ENCODE peak calls at places on chromosomes 7 and 10, in six cellular contexts. B is activated T-cell treated with anti-CD3 and anti-CD28 coated beads for 1 hour, S is fibroblast of lung, U is HuH-7, D is HT1080, G is chondrocyte. V is an unnamed sample.

GRCh38 chr10:35554036-35554435 is 51.1 kb upstream of the GJD4 start:
- DNase-seq in G (no peak), U (no peak), D (no peak), B (no peak), S (no peak), V (no peak)

GRCh38 chr10:128922172-128922571 is 544.9 kb upstream of the MGMT start:
- DNase-seq in G (no peak), S (peak), U (no peak), D (no peak), B (no peak), V (no peak)

GRCh38 chr10:98572594-98572993 is 125.9 kb upstream of the HPS1 start:
- DNase-seq in D (peak), U (no peak), S (no peak), B (no peak), G (no peak), V (no peak)

GRCh38 chr7:94472608-94473007 is 37.0 kb upstream of the CASD1 start:
- DNase-seq in G (no peak), D (no peak), B (no peak), S (no peak), U (no peak), V (no peak)

GRCh38 chr7:157620616-157621015 is 283.8 kb downstream of the DNAJB6 start:
- DNase-seq in G (no peak), B (no peak), D (no peak), S (no peak), U (no peak), V (no peak)

GRCh38 chr10:4034907-4035581 is 250.0 kb upstream of the KLF6 start:
- DNase-seq in S (peak), G (no peak), B (no peak), D (no peak), U (no peak), V (peak)

GRCh38 chr10:116905845-116906210 is 56.5 kb downstream of the ENO4 start:
- DNase-seq in B (no peak), D (no peak), S (no peak), U (no peak), G (no peak), V (no peak)

GRCh38 chr7:150974468-150975391 is 3.4 kb downstream of the KCNH2 start:
- DNase-seq in S (peak), G (no peak), B (peak), U (peak), D (no peak), V (peak)

GRCh38 chr7:128888756-128889095 is 21.8 kb downstream of the KCP start:
- DNase-seq in D (no peak), S (no peak), G (peak), B (no peak), U (no peak), V (no peak)

GRCh38 chr7:108723343-108723957 is 153.8 kb downstream of the DNAJB9 start:
- DNase-seq in D (no peak), G (no peak), B (no peak), U (no peak), S (no peak), V (no peak)

GRCh38 chr7:79770053-79770452 is 316.6 kb upstream of the MAGI2 start:
- DNase-seq in S (peak), G (no peak), B (no peak), U (no peak), D (no peak), V (no peak)

GRCh38 chr10:50291261-50291850 is 40.0 kb upstream of the ASAH2 start:
- DNase-seq in D (no peak), B (no peak), U (no peak), G (no peak), S (peak), V (peak)

GRCh38 chr7:7489546-7489945 is 46.1 kb downstream of the COL28A1 start:
- DNase-seq in D (no peak), G (no peak), U (no peak), B (no peak), S (peak), V (peak)

GRCh38 chr7:96297873-96298272 is 24.0 kb downstream of the SLC25A13 start:
- DNase-seq in D (no peak), S (no peak), B (no peak), U (no peak), G (no peak), V (no peak)

GRCh38 chr10:129940617-129941198 is 23.4 kb downstream of the EBF3 start:
- DNase-seq in G (no peak), U (no peak), S (no peak), B (no peak), D (no peak), V (no peak)

GRCh38 chr10:17216901-17217395 is 11.1 kb upstream of the VIM start:
- DNase-seq in U (no peak), S (no peak), G (no peak), D (no peak), B (no peak), V (peak)

GRCh38 chr10:101848408-101848807 is 4.8 kb upstream of the KCNIP2 start:
- DNase-seq in U (no peak), S (peak), B (no peak), G (no peak), D (no peak), V (no peak)

GRCh38 chr10:96820730-96821129 is 11.4 kb upstream of the LCOR start:
- DNase-seq in B (no peak), S (no peak), G (no peak), D (no peak), U (no peak), V (no peak)

GRCh38 chr7:139292821-139293220 is 48.3 kb upstream of the FMC1 start:
- DNase-seq in U (no peak), B (no peak), S (no peak), D (no peak), G (no peak), V (no peak)

GRCh38 chr10:119327096-119327745 is 119.8 kb downstream of the GRK5 start:
- DNase-seq in S (no peak), D (no peak), B (no peak), U (no peak), G (no peak), V (no peak)

GRCh38 chr7:782718-783449 is 49.4 kb upstream of the SUN1 start:
- DNase-seq in G (no peak), D (no peak), B (no peak), U (no peak), S (no peak), V (no peak)

GRCh38 chr7:36639826-36640225 is 84.5 kb downstream of the AOAH start:
- DNase-seq in S (no peak), U (no peak), B (peak), D (no peak), G (no peak), V (no peak)